ENCODE peak calls at places on chromosome 20, in four cellular contexts. C is T-cell; G is stimulated activated CD4-positive, alpha-beta T cell treated with anti-CD3 and anti-CD28 coated beads, Interleukin-12 subunit alpha, Interleukin-12 subunit beta, amount 100 ng/mL, for 4 hours; H is adrenal gland. P is an unnamed sample.

GRCh38 chr20:36209921-36210320 is 26.4 kb upstream of the AAR2 start:
- DNase-seq in H (no peak), G (no peak), C (no peak), P (no peak)

GRCh38 chr20:34375977-34376430 is 12.9 kb downstream of the ITCH start:
- DNase-seq in H (no peak), C (no peak), G (no peak), P (no peak)

GRCh38 chr20:63941282-63942060 is 14.7 kb downstream of the UCKL1 start:
- DNase-seq in C (peak), H (peak), G (no peak), P (peak)

GRCh38 chr20:23235173-23236027 is 115.2 kb upstream of the NXT1 start:
- DNase-seq in H (peak), C (no peak), G (no peak), P (peak)

GRCh38 chr20:32626859-32627636 is 41.9 kb upstream of the NOL4L start:
- DNase-seq in G (no peak), H (peak), C (peak), P (no peak)

GRCh38 chr20:7859371-7859802 is 80.9 kb downstream of the HAO1 start:
- DNase-seq in C (no peak), H (peak), G (no peak), P (no peak)

GRCh38 chr20:63145156-63145555 is 70.8 kb downstream of the YTHDF1 start:
- DNase-seq in H (no peak), C (no peak), G (no peak), P (no peak)

GRCh38 chr20:19583532-19584175 is 174.4 kb upstream of the RIN2 start:
- DNase-seq in G (peak), H (peak), C (peak), P (peak)

P was measured in lung.